ENCODE peak calls at places on chromosomes 1 and 21, in four cellular contexts. J is epithelial cell of esophagus, D is tibial artery, H is AG09309. X is an unnamed sample.

GRCh38 chr1:181043025-181043880 is 9.5 kb downstream of the MR1 start:
- DNase-seq in H (no peak), D (peak), J (peak), X (peak)

GRCh38 chr1:166858726-166859419 is 17.2 kb downstream of the TADA1 start:
- DNase-seq in J (no peak), D (no peak), H (no peak), X (no peak)

GRCh38 chr1:59552001-59552400 is 255.1 kb downstream of the FGGY start:
- DNase-seq in D (no peak), J (no peak), H (no peak), X (no peak)

GRCh38 chr1:36258960-36259344 is 34.7 kb downstream of the THRAP3 start:
- DNase-seq in D (no peak), J (peak), H (no peak), X (no peak)

GRCh38 chr1:169529068-169529642 is 43.4 kb upstream of the SLC19A2 start:
- DNase-seq in J (peak), D (no peak), H (no peak), X (no peak)

GRCh38 chr1:36365310-36365895 is 20.3 kb downstream of the STK40 start:
- DNase-seq in D (peak), J (no peak), H (no peak), X (no peak)

GRCh38 chr1:15598436-15598835 is 13.6 kb upstream of the AGMAT start:
- DNase-seq in H (no peak), D (no peak), J (no peak), X (no peak)

GRCh38 chr1:182301467-182302198 is 90.0 kb downstream of the GLUL start:
- DNase-seq in D (no peak), H (peak), J (peak), X (no peak)

GRCh38 chr1:36326499-36326898 is 3.1 kb upstream of the EVA1B start:
- DNase-seq in D (no peak), H (no peak), J (peak), X (no peak)

GRCh38 chr21:45410865-45411809 is 6.2 kb downstream of the COL18A1 start:
- DNase-seq in D (no peak), H (no peak), J (no peak), X (no peak)

GRCh38 chr1:54265126-54265525 is 65.2 kb downstream of the MRPL37 start:
- DNase-seq in H (no peak), D (no peak), J (no peak), X (no peak)

GRCh38 chr1:54267815-54268551 is 68.0 kb downstream of the MRPL37 start:
- DNase-seq in H (no peak), J (no peak), D (no peak), X (no peak)

GRCh38 chr1:54263601-54264226 is 63.7 kb downstream of the MRPL37 start:
- DNase-seq in D (no peak), H (no peak), J (no peak), X (no peak)

GRCh38 chr1:54266195-54266594 is 66.2 kb downstream of the MRPL37 start:
- DNase-seq in H (no peak), D (no peak), J (no peak), X (no peak)

DNA sequence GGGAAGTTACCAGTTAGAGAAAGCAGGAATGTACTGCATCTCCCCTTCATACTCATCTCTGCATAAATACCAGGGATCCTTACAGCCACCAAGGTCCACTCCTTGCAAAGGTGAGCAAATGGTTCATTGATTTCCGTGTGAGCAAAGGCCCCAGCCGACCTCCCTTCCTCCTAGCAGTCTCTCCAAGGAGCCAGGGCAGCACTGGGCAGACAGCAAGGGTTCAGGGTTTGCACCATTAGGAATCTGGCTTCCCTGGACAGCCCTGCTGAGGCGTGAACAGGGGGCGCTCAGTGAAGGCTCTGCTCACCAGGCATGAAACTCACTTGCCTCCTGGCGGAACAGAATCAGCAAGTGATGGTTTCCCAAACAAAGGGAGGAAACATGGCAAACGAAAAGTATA is 65.7 kb downstream of the MRPL37 start:
- DNase-seq in D (no peak), J (no peak), H (no peak), X (no peak)
- TF ChIP-seq CTCF in D (no peak), J (no peak), H (no peak), X (no peak)

GRCh38 chr1:79929356-79929755 is 922.8 kb upstream of the ADGRL4 start:
- DNase-seq in J (peak), H (no peak), D (no peak), X (no peak)
- TF ChIP-seq CTCF in J (no peak), H (no peak), D (no peak), X (no peak)

DNA sequence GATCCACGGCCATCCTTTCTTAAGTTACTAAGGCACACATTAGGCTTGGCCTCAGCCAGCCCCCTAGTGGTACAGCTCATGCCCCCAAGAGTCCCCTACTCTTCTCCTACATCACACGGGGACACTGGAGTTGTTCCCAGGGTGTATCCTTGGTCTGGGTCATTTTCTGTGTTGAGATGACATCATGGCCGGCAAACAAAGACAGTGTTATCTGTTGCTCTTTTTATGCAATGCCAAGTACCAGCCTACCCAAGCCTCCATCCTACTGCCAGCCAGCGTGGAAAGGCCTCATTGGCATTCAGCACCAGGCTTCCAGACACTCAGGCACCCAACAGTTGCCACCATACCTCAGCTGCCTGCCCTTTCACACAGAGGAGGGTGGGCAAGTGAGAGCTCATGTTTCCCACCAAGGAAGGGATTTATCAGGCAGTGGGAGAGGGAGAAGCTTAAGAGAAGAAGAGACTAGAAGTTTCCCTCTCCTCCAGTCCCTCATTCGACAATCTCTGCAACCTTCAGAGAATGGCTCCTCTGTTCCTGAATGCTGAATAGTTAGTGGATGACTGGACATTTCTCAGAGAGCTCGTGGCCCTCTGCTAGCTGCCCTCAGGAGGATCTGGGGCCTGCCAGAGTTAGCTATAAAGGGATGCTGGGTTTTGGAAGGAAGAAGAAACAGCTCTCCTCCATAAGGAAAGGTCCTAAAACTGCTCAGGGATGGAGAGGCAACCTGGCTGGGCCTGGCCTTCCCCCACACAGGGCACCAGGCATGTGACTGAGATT is 17.7 kb downstream of the CBR1 start:
- DNase-seq in J (no peak), D (no peak), H (no peak), X (no peak)
- TF ChIP-seq CTCF in J (no peak), D (no peak), H (no peak), X (no peak)

GRCh38 chr1:47787560-47787959 is 209.6 kb downstream of the TRABD2B start:
- DNase-seq in J (no peak), D (no peak), H (no peak), X (no peak)

GRCh38 chr1:47786301-47786700 is 210.9 kb downstream of the TRABD2B start:
- DNase-seq in J (no peak), H (no peak), D (no peak), X (no peak)

GRCh38 chr1:47785118-47785517 is 212.1 kb downstream of the TRABD2B start:
- DNase-seq in H (no peak), J (no peak), D (no peak), X (no peak)

GRCh38 chr1:47784294-47784650 is 212.9 kb downstream of the TRABD2B start:
- DNase-seq in H (no peak), D (no peak), J (no peak), X (no peak)

GRCh38 chr1:47785561-47786271 is 211.5 kb downstream of the TRABD2B start:
- DNase-seq in J (peak), D (peak), H (no peak), X (no peak)
- TF ChIP-seq CTCF in J (no peak), D (peak), H (no peak), X (no peak)

GRCh38 chr1:215518594-215518993 is 48.5 kb upstream of the KCTD3 start:
- DNase-seq in D (no peak), H (no peak), J (no peak), X (no peak)

GRCh38 chr1:215521279-215521678 is 45.8 kb upstream of the KCTD3 start:
- DNase-seq in D (no peak), J (no peak), H (no peak), X (no peak)

GRCh38 chr1:215523128-215523861 is 43.8 kb upstream of the KCTD3 start:
- DNase-seq in D (no peak), J (no peak), H (no peak), X (no peak)

GRCh38 chr1:215517441-215517891 is 49.6 kb upstream of the KCTD3 start:
- DNase-seq in D (no peak), J (peak), H (peak), X (no peak)
- TF ChIP-seq CTCF in D (no peak), J (peak), H (peak), X (no peak)

DNA sequence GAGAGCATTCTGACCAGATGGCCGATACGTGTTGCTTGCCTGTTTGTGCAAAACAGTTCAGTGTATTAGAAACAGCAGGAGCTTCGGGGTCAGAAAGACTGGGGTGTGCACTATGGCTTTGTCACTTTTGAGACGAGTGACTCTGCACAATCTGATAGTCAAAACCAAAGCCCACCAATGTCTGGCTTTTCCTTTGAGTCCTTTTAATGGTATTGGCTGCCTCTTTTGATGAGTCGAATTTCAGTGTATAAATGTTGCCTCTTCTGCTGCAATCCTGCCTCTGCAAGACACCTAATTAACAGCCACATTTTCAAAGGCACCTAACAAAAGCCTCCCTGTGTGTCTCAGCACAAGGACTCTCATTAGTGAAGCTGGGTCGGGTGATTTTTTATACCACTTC is 444.6 kb downstream of the AJAP1 start:
- DNase-seq in J (no peak), H (no peak), D (no peak), X (no peak)
- TF ChIP-seq CTCF in J (no peak), H (no peak), D (no peak), X (no peak)

DNA sequence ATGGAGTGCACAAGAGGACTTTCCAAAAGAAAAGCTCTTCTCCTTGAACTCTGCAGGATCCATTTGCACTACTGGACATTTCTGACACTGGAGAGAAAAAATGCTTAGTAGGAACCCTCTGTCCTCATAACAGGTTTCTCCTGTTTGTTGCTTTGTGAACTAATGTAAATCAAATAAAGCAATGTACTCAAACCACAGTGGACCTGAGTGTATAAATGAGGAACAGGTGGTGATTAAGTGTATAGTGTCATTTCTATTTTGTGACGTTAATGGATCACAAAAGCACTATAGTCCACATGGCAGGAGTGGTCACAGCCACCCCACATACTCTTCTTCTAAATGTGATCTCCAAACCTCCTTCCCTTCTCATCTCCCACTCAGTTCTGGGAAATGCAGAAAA is 268.4 kb upstream of the DUSP10 start:
- DNase-seq in H (no peak), J (peak), D (no peak), X (no peak)
- TF ChIP-seq CTCF in H (no peak), J (no peak), D (no peak), X (no peak)

GRCh38 chr1:13930151-13930550 is 230.2 kb downstream of the PRDM2 start:
- DNase-seq in D (no peak), H (no peak), J (no peak), X (peak)
- TF ChIP-seq CTCF in D (no peak), H (no peak), J (peak), X (peak)